ENCODE peak calls at places on chromosomes 3 and 15, in five cellular contexts. E is GM23338, Z is RWPE1, U is OCI-LY7, X is cardiac fibroblast. P is an unnamed sample.

GRCh38 chr15:37099321-37100108 is 834 bp downstream of the MEIS2 start:
- DNase-seq in E (peak; percentile 42), Z (no peak), U (peak; percentile 84), X (no peak), P (peak; percentile 47)

GRCh38 chr15:75121547-75121946 is 80.1 kb upstream of the C15orf39 start:
- DNase-seq in E (no peak), Z (no peak), U (no peak), X (no peak), P (no peak)

GRCh38 chr3:19573644-19574043 is 360.4 kb downstream of the EFHB start:
- DNase-seq in E (no peak), Z (no peak), U (no peak), X (no peak), P (no peak)

GRCh38 chr3:190053919-190054672 is 66.6 kb downstream of the P3H2 start:
- DNase-seq in E (no peak), Z (peak; percentile 44), U (no peak), X (peak; percentile 59), P (peak; percentile 81)

GRCh38 chr3:4491873-4492239 is 1.3 kb upstream of the ITPR1 start:
- DNase-seq in E (no peak), Z (no peak), U (no peak), X (no peak), P (no peak)

GRCh38 chr3:71069797-71070196 is 513.7 kb downstream of the FOXP1 start:
- DNase-seq in E (peak; percentile 72), Z (peak; percentile 87), U (peak; percentile 76), X (peak; percentile 80), P (peak; percentile 91)

GRCh38 chr15:29470794-29471193 is 201.2 kb upstream of the NSMCE3 start:
- DNase-seq in E (no peak), Z (peak; percentile 44), U (no peak), X (no peak), P (no peak)

GRCh38 chr15:51737538-51738305 is at the start of gene LYSMD2:
- DNase-seq in E (peak; percentile 69), Z (peak; percentile 44), U (peak; percentile 30), X (peak; percentile 70), P (no peak)

GRCh38 chr3:185959609-185960517 is 22.0 kb upstream of the TRA2B start:
- DNase-seq in E (no peak), Z (peak; percentile 56), U (no peak), X (peak; percentile 81), P (peak; percentile 48)

GRCh38 chr3:157618075-157618760 is 115.0 kb upstream of the VEPH1 start:
- DNase-seq in E (peak; percentile 80), Z (peak; percentile 56), U (peak; percentile 60), X (peak; percentile 83), P (peak; percentile 75)

GRCh38 chr3:42148982-42149432 is 57.9 kb downstream of the TRAK1 start:
- DNase-seq in E (peak; percentile 92), Z (peak; percentile 33), U (no peak), X (peak; percentile 83), P (no peak)

GRCh38 chr3:63413523-63413922 is 135.4 kb downstream of the SYNPR start:
- DNase-seq in E (peak; percentile 40), Z (no peak), U (no peak), X (no peak), P (no peak)

GRCh38 chr3:192417012-192417411 is 310.3 kb downstream of the FGF12 start:
- DNase-seq in E (peak; percentile 45), Z (no peak), U (no peak), X (peak; percentile 36), P (no peak)

GRCh38 chr15:74752486-74753395 is 4.1 kb downstream of the CYP1A2 start:
- DNase-seq in E (no peak), Z (peak; percentile 46), U (no peak), X (peak; percentile 56), P (peak; percentile 47)

GRCh38 chr15:33454996-33455395 is 144.2 kb downstream of the RYR3 start:
- DNase-seq in E (no peak), Z (no peak), U (no peak), X (no peak), P (no peak)

GRCh38 chr15:77425104-77425503 is 4.4 kb downstream of the HMG20A start:
- DNase-seq in E (no peak), Z (no peak), U (no peak), X (no peak), P (no peak)

GRCh38 chr3:150528359-150528797 is 17.9 kb downstream of the SERP1 start:
- DNase-seq in E (no peak), Z (peak; percentile 30), U (peak; percentile 38), X (peak; percentile 51), P (no peak)

GRCh38 chr3:40079203-40079844 is 230.2 kb upstream of the EIF1B start:
- DNase-seq in E (peak; percentile 3), Z (no peak), U (no peak), X (peak; percentile 72), P (peak; percentile 66)

GRCh38 chr15:70569139-70569717 is 194.1 kb downstream of the UACA start:
- DNase-seq in E (peak; percentile 53), Z (peak; percentile 58), U (no peak), X (peak; percentile 83), P (no peak)

GRCh38 chr3:111845996-111846395 is 13.1 kb upstream of the PHLDB2 start:
- DNase-seq in E (no peak), Z (no peak), U (no peak), X (no peak), P (no peak)

GRCh38 chr3:190323241-190323617 is 983 bp upstream of the CLDN1 start:
- DNase-seq in E (peak; percentile 15), Z (no peak), U (no peak), X (no peak), P (peak; percentile 72)

DNA sequence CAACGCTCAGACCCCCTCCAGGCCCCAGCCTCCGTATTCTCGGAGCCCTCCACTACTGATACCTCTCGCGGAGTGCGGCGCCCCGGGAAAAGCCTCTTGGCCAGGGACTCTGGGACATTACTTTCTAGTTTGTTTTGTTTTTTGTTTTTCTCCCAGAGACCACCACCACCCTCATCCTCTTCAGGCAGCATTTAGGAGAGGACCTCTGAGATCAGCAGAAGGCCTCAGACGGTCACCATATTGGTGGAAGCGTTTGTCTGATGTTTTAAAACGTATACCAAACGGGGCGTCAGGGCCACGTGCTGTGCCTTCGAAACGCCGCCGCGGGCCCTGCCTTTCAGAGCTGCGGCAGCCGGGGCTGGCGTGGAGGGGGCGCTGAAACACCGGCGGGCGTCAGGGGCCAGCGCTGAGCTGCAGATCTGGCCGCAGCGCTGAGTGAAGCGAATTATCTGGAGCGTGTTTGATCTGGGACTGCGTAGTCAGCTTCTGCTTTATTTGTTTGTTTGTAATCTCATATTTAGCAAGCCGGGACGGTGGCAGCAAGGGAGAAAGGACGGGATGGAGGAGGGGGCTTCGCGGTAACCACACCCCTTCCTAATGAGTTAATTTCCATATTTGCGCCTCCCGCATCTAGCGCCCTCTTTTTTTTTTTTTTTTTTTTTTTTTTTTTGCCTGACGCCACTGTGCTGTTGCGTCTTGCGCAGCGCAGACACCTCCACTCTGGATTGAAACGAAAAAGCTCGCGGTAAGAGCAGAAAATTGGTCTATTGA is 14.8 kb downstream of the SOX2 start:
- DNase-seq in E (peak; percentile 89), Z (peak; percentile 12), U (no peak), X (no peak), P (no peak)
- TF ChIP-seq CTCF in E (peak; percentile 65), Z (no peak), U (no peak), X (no peak), P (peak; percentile 42)

GRCh38 chr3:179652467-179653105 is at the start of gene USP13:
- DNase-seq in E (peak; percentile 86), Z (peak; percentile 51), U (peak; percentile 91), X (peak; percentile 83), P (peak; percentile 37)
- TF ChIP-seq CTCF in E (peak; percentile 21), Z (no peak), U (peak; percentile 7), X (no peak), P (no peak)

GRCh38 chr3:45330500-45331295 is 57.7 kb upstream of the LARS2 start:
- DNase-seq in E (no peak), Z (no peak), U (no peak), X (no peak), P (peak; percentile 8)
- TF ChIP-seq CTCF in E (peak; percentile 45), Z (no peak), U (no peak), X (no peak), P (peak; percentile 21)

DNA sequence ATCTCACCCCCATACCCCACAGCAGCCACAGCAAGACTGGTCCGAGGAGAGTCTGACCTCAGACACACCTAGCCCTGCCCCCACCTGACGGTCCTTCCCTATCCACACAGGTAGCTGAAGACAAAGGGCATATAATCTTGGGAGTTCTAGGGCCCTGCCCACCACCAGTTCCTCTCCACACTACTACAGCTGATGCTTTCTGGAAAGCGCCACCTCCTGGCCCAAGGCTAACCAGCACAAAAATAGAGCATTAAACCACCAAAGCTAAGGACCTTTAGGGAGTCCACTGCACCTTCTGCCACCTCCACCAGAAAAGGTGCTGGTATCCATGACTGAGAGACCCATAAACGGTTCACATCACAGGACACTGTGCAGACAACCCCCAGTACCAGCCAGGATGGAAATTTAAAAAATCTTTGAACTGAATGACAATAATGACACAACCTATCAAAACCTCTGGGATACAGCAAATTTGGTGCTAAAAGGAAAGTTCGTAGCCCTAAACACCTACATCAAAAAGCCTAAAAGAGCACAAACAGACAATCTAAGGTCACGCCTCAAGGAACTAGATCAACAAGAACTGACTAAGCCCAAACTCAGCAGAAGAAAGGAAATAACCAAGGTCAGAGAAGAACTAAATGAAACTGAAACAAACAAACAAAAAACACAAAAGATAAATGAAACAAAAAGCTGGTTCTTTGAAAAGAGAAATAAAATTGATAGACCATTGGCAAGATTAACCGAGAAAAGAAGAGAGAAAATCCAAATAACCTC is 122.1 kb upstream of the TPRG1 start:
- DNase-seq in E (peak; percentile 32), Z (no peak), U (peak; percentile 4), X (no peak), P (no peak)
- TF ChIP-seq CTCF in E (peak; percentile 67), Z (no peak), U (peak; percentile 63), X (peak; percentile 19), P (peak; percentile 39)

DNA sequence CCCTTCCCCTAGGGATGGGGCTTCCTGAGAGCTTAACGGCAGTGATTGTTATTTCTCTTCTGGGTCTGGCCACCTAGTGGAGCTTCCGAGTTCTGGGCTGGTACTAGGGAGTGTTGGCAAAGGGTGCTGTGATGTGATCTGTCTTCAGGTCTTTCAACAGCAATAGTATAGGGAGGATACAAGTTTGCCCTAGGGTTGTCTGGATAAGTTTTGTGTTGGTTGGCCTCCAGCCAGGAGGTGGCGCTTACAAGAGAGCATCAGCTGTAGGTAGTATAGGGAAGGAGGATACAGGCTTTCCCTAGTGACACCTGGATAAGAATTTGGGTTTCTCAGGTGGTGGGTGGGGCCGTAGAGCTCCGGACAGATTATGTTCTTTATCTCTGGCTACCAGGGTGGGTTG is 19.2 kb upstream of the CPOX start:
- DNase-seq in E (peak; percentile 66), Z (no peak), U (peak; percentile 17), X (peak; percentile 10), P (no peak)
- TF ChIP-seq CTCF in E (peak; percentile 68), Z (no peak), U (peak; percentile 71), X (peak; percentile 15), P (peak; percentile 48)

DNA sequence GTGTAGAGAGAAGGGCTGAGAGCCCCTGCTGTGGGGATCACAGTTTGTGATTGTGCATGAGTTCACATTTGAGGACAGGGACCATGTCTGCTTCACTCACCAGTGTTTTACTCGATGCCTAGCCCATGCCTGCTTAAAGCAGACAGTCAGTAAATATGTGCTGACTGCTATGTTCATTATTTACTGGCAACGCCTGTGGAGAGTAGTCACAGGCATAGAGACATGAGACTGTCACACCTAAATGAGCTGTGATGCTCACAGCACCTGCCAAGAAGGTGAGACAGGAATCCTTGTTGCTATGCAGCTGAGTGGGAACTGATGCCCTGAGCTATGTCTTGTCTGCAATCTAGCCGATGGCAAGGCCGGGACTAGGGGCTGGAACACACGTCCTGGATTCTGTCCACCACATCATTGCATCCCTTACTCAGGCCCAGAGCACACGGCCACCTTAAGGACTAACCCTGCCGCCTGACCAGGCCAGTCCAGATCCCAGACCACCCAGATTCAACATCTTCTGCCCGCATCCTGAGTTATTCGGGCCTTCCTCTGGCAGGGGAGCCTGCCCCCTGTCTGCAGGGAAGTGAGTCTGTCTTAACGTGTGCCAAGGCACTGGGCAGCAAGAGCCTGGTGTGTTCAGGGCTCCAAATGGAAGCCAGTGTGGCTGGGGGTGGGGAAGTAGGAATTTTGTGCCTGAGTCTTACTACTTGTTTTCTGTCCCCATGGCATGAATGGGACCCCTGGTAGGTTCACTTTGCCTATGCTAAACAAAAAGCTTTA is 44.8 kb downstream of the FGD5 start:
- DNase-seq in E (peak; percentile 62), Z (no peak), U (no peak), X (no peak), P (no peak)
- TF ChIP-seq CTCF in E (peak; percentile 77), Z (no peak), U (peak; percentile 56), X (peak; percentile 18), P (peak; percentile 36)